ENCODE peak calls at places on chromosome 20, in eight cellular contexts. H is stimulated activated CD4-positive, alpha-beta T cell treated with anti-CD3 and anti-CD28 coated beads, Interleukin-1b, Interleukin-23, amount 100 ng/mL, for 1 hour; X is HFF-Myc; E is adipocyte; W is left cardiac atrium; V is CD8-positive, alpha-beta memory T cell; I is cerebellar cortex; B is caudate nucleus. T is an unnamed sample.
A peak's percentile ranks its signal among the peaks of the same experiment; 100 is the strongest.

GRCh38 chr20:34891166-34892062 is 15.0 kb downstream of the ACSS2 start:
- DNase-seq in H (no peak), X (no peak), E (peak; percentile 72), W (no peak), V (no peak), I (no peak), B (no peak), T (no peak)

GRCh38 chr20:18506744-18507143 is 996 bp upstream of the SEC23B start:
- DNase-seq in H (no peak), X (no peak), E (no peak), W (no peak), V (no peak), I (no peak), B (no peak), T (no peak)

GRCh38 chr20:37243937-37244571 is 17.6 kb downstream of the GHRH start:
- DNase-seq in H (no peak), X (no peak), E (no peak), W (peak; percentile 63), V (no peak), I (peak; percentile 78), B (no peak), T (no peak)

GRCh38 chr20:48784273-48784641 is 43.5 kb downstream of the PREX1 start:
- DNase-seq in H (no peak), X (no peak), E (no peak), W (no peak), V (no peak), I (no peak), B (no peak), T (no peak)

GRCh38 chr20:23266530-23267398 is 83.8 kb upstream of the NXT1 start:
- DNase-seq in H (no peak), X (no peak), E (no peak), W (no peak), V (no peak), I (no peak), B (no peak), T (no peak)

GRCh38 chr20:56247954-56248782 is at the start of gene MC3R:
- DNase-seq in H (no peak), X (no peak), E (peak; percentile 56), W (peak; percentile 33), V (peak; percentile 3), I (peak; percentile 22), B (peak; percentile 16), T (no peak)

GRCh38 chr20:57435498-57436222 is 44.5 kb downstream of the RBM38 start:
- DNase-seq in H (no peak), X (no peak), E (no peak), W (peak; percentile 72), V (peak; percentile 33), I (peak; percentile 70), B (peak; percentile 56), T (no peak)

GRCh38 chr20:8067082-8067481 is 47.5 kb upstream of the TMX4 start:
- DNase-seq in H (no peak), X (no peak), E (no peak), W (no peak), V (no peak), I (peak; percentile 40), B (no peak), T (no peak)

GRCh38 chr20:588476-588875 is 21.6 kb downstream of the TCF15 start:
- DNase-seq in H (no peak), X (no peak), E (no peak), W (no peak), V (no peak), I (no peak), B (no peak), T (no peak)

GRCh38 chr20:32006841-32007786 is 3.1 kb upstream of the CCM2L start:
- DNase-seq in H (no peak), X (no peak), E (no peak), W (no peak), V (no peak), I (peak; percentile 94), B (no peak), T (no peak)

GRCh38 chr20:57439432-57439831 is 48.2 kb downstream of the RBM38 start:
- DNase-seq in H (no peak), X (no peak), E (no peak), W (peak; percentile 74), V (no peak), I (no peak), B (peak; percentile 35), T (no peak)

GRCh38 chr20:1819311-1820136 is 75.7 kb upstream of the SIRPA start:
- DNase-seq in H (no peak), X (no peak), E (no peak), W (no peak), V (no peak), I (no peak), B (no peak), T (no peak)

GRCh38 chr20:45953672-45954071 is 18.3 kb downstream of the ZNF335 start:
- DNase-seq in H (no peak), X (no peak), E (no peak), W (no peak), V (no peak), I (no peak), B (no peak), T (no peak)

GRCh38 chr20:2656471-2657117 is 4.2 kb downstream of the NOP56 start:
- DNase-seq in H (no peak), X (no peak), E (no peak), W (no peak), V (no peak), I (no peak), B (no peak), T (no peak)

GRCh38 chr20:34324541-34324940 is 21.4 kb upstream of the AHCY start:
- DNase-seq in H (no peak), X (no peak), E (no peak), W (no peak), V (peak; percentile 28), I (no peak), B (no peak), T (no peak)

GRCh38 chr20:32155017-32155965 is 45.8 kb downstream of the TM9SF4 start:
- DNase-seq in H (no peak), X (peak; percentile 38), E (peak; percentile 60), W (peak; percentile 93), V (no peak), I (peak; percentile 36), B (peak; percentile 44), T (no peak)

GRCh38 chr20:46060301-46060881 is 29.4 kb downstream of the NCOA5 start:
- DNase-seq in H (no peak), X (no peak), E (no peak), W (no peak), V (no peak), I (no peak), B (no peak), T (no peak)

GRCh38 chr20:50283922-50284810 is 93.5 kb downstream of the CEBPB start:
- DNase-seq in H (no peak), X (no peak), E (no peak), W (no peak), V (no peak), I (no peak), B (no peak), T (no peak)

GRCh38 chr20:30491016-30491415 is 766.4 kb upstream of the DEFB115 start:
- DNase-seq in H (no peak), X (no peak), E (no peak), W (no peak), V (no peak), I (no peak), B (no peak), T (no peak)

GRCh38 chr20:43463864-43464785 is 6.4 kb downstream of the SRSF6 start:
- DNase-seq in H (no peak), X (no peak), E (no peak), W (no peak), V (no peak), I (no peak), B (no peak), T (no peak)

T was measured in brain pericyte.